ENCODE peak calls at places on chromosomes 16 and 17, in seven cellular contexts. Q is OCI-LY7; J is mucosa of descending colon; I is right atrium auricular region; R is left lung; U is CD4-positive, alpha-beta memory T cell; S is fibroblast of mammary gland. H is an unnamed sample.

GRCh38 chr16:2857451-2858244 is at the start of gene PRSS22:
- DNase-seq in Q (no peak), J (peak), I (no peak), R (peak), U (no peak), S (no peak), H (no peak)

GRCh38 chr17:30278032-30278431 is 13.7 kb downstream of the BLMH start:
- DNase-seq in Q (peak), J (no peak), I (no peak), R (no peak), U (no peak), S (peak), H (peak)

GRCh38 chr17:48322060-48322459 is 108.0 kb downstream of the SKAP1 start:
- DNase-seq in Q (peak), J (no peak), I (no peak), R (no peak), U (no peak), S (peak), H (no peak)

GRCh38 chr17:60398227-60398959 is 6.5 kb upstream of the USP32 start:
- DNase-seq in Q (peak), J (no peak), I (no peak), R (no peak), U (no peak), S (no peak), H (no peak)

GRCh38 chr16:728890-729744 is 2.2 kb downstream of the HAGHL start:
- DNase-seq in Q (no peak), J (peak), I (no peak), R (no peak), U (no peak), S (no peak), H (no peak)

GRCh38 chr16:82874251-82874650 is 247.5 kb downstream of the CDH13 start:
- DNase-seq in Q (no peak), J (no peak), I (no peak), R (no peak), U (no peak), S (no peak), H (no peak)

GRCh38 chr17:50042211-50042610 is 13.7 kb upstream of the ITGA3 start:
- DNase-seq in Q (no peak), J (peak), I (no peak), R (no peak), U (no peak), S (no peak), H (no peak)

GRCh38 chr16:53666816-53667415 is 36.7 kb downstream of the RPGRIP1L start:
- DNase-seq in Q (no peak), J (no peak), I (no peak), R (no peak), U (no peak), S (no peak), H (no peak)

GRCh38 chr17:36939944-36940312 is 2.7 kb downstream of the LHX1 start:
- DNase-seq in Q (no peak), J (no peak), I (no peak), R (no peak), U (no peak), S (no peak), H (no peak)

GRCh38 chr16:22948058-22948602 is 134.2 kb downstream of the HS3ST2 start:
- DNase-seq in Q (no peak), J (peak), I (no peak), R (no peak), U (no peak), S (no peak), H (no peak)

GRCh38 chr16:50665128-50665878 is 15.8 kb downstream of the SNX20 start:
- DNase-seq in Q (peak), J (peak), I (peak), R (peak), U (peak), S (peak), H (peak)

GRCh38 chr17:73071387-73071999 is 21.0 kb downstream of the SLC39A11 start:
- DNase-seq in Q (no peak), J (no peak), I (no peak), R (no peak), U (no peak), S (no peak), H (no peak)

GRCh38 chr17:49879505-49879904 is 31.6 kb upstream of the TAC4 start:
- DNase-seq in Q (no peak), J (no peak), I (no peak), R (no peak), U (no peak), S (no peak), H (no peak)

GRCh38 chr17:66312912-66313311 is 10.5 kb downstream of the PRKCA start:
- DNase-seq in Q (no peak), J (no peak), I (no peak), R (no peak), U (no peak), S (no peak), H (no peak)

GRCh38 chr16:88333645-88334516 is 48.9 kb upstream of the ZNF469 start:
- DNase-seq in Q (no peak), J (no peak), I (no peak), R (no peak), U (no peak), S (no peak), H (no peak)

GRCh38 chr17:16933317-16934132 is 38.4 kb downstream of the TNFRSF13B start:
- DNase-seq in Q (no peak), J (no peak), I (no peak), R (peak), U (no peak), S (no peak), H (no peak)

GRCh38 chr16:87125206-87126155 is 191.7 kb downstream of the C16orf95 start:
- DNase-seq in Q (no peak), J (no peak), I (no peak), R (no peak), U (no peak), S (no peak), H (no peak)

GRCh38 chr16:87895641-87896141 is 26.4 kb upstream of the SLC7A5 start:
- DNase-seq in Q (peak), J (no peak), I (no peak), R (peak), U (peak), S (peak), H (no peak)

GRCh38 chr16:74695450-74696422 is 4.9 kb downstream of the MLKL start:
- DNase-seq in Q (peak), J (peak), I (peak), R (peak), U (peak), S (peak), H (peak)

GRCh38 chr16:51151951-51152663 is 1.0 kb upstream of the SALL1 start:
- DNase-seq in Q (no peak), J (no peak), I (no peak), R (no peak), U (no peak), S (peak), H (peak)

GRCh38 chr17:73786286-73786743 is 142.1 kb upstream of the SDK2 start:
- DNase-seq in Q (no peak), J (peak), I (no peak), R (no peak), U (no peak), S (peak), H (no peak)

GRCh38 chr17:66952031-66952524 is 12.4 kb upstream of the CACNG4 start:
- DNase-seq in Q (no peak), J (no peak), I (no peak), R (peak), U (no peak), S (no peak), H (no peak)

GRCh38 chr16:375927-376816 is 5.6 kb downstream of the PGAP6 start:
- DNase-seq in Q (no peak), J (no peak), I (no peak), R (no peak), U (no peak), S (no peak), H (no peak)

GRCh38 chr17:27609606-27610303 is 21.2 kb upstream of the LGALS9 start:
- DNase-seq in Q (peak), J (peak), I (no peak), R (no peak), U (peak), S (peak), H (peak)

GRCh38 chr16:2022723-2023097 is 3.1 kb downstream of the NPW start:
- DNase-seq in Q (peak), J (no peak), I (no peak), R (no peak), U (no peak), S (peak), H (peak)

GRCh38 chr17:9021985-9022552 is 759 bp downstream of the NTN1 start:
- DNase-seq in Q (no peak), J (no peak), I (no peak), R (no peak), U (no peak), S (peak), H (no peak)

GRCh38 chr17:18377437-18378204 is at the start of gene EVPLL:
- DNase-seq in Q (no peak), J (peak), I (peak), R (peak), U (no peak), S (no peak), H (peak)

GRCh38 chr17:10888858-10889257 is 51.0 kb upstream of the PIRT start:
- DNase-seq in Q (no peak), J (no peak), I (no peak), R (no peak), U (no peak), S (no peak), H (no peak)

GRCh38 chr17:67594115-67594878 is 123.4 kb upstream of the NOL11 start:
- DNase-seq in Q (no peak), J (no peak), I (no peak), R (no peak), U (no peak), S (no peak), H (no peak)

GRCh38 chr17:15291674-15292361 is 26.7 kb upstream of the PMP22 start:
- DNase-seq in Q (no peak), J (no peak), I (no peak), R (peak), U (no peak), S (peak), H (no peak)

GRCh38 chr16:81831722-81832126 is 52.6 kb downstream of the PLCG2 start:
- DNase-seq in Q (peak), J (peak), I (peak), R (peak), U (no peak), S (no peak), H (no peak)

GRCh38 chr16:27085182-27085581 is 18.5 kb downstream of the C16orf82 start:
- DNase-seq in Q (no peak), J (no peak), I (no peak), R (no peak), U (no peak), S (no peak), H (no peak)

GRCh38 chr17:27232328-27232727 is 61.6 kb upstream of the WSB1 start:
- DNase-seq in Q (no peak), J (no peak), I (no peak), R (no peak), U (no peak), S (no peak), H (no peak)

GRCh38 chr16:4537376-4538066 is 1.1 kb downstream of the CDIP1 start:
- DNase-seq in Q (no peak), J (peak), I (no peak), R (no peak), U (no peak), S (no peak), H (no peak)

DNA sequence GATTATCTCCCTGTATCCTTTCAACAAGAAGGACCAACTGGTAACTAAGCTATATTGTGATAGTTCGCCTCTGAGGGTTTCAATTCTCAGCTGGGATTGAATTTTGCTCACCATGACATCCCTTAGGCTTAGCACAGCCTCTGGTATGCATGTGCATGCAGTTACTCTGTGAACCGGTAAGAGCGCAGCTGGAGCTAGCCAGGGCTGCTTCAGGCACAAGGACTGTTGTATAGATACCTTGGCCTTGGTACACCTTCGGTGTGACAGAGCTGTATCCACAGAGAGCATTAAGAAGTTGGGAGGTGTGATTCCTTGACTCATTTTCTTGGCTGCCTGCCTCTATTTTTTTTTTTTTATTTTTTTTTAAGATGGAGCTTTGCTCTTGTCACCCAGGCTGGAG is 2.3 kb upstream of the NUTF2 start:
- DNase-seq in Q (peak), J (no peak), I (no peak), R (no peak), U (no peak), S (peak), H (peak)
- H3K4me3 ChIP-seq in Q (peak), J (no peak), I (no peak), R (peak), U (no peak), S (peak), H (peak)

DNA sequence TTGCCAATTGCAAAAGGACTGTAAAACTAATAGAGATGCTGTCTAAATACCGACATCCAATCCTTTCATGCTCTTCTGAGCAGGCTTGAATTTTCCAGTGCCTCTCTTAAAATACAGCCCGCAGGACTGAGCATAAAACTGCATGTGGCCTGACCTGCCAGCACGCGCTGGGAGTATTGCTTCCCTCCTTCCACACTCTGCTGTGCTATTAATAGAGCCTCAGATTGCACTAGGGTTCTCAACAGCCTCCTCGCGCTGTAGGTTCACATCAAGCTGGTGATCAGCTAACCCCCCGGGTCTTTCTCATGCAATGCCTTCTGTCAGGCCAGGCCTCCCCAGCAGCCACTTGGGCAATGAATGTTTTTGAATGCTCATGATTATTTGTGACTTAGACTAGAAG is 14.2 kb upstream of the MSI2 start:
- DNase-seq in Q (no peak), J (no peak), I (no peak), R (no peak), U (no peak), S (no peak), H (no peak)
- H3K4me3 ChIP-seq in Q (no peak), J (no peak), I (no peak), R (no peak), U (no peak), S (no peak), H (no peak)

DNA sequence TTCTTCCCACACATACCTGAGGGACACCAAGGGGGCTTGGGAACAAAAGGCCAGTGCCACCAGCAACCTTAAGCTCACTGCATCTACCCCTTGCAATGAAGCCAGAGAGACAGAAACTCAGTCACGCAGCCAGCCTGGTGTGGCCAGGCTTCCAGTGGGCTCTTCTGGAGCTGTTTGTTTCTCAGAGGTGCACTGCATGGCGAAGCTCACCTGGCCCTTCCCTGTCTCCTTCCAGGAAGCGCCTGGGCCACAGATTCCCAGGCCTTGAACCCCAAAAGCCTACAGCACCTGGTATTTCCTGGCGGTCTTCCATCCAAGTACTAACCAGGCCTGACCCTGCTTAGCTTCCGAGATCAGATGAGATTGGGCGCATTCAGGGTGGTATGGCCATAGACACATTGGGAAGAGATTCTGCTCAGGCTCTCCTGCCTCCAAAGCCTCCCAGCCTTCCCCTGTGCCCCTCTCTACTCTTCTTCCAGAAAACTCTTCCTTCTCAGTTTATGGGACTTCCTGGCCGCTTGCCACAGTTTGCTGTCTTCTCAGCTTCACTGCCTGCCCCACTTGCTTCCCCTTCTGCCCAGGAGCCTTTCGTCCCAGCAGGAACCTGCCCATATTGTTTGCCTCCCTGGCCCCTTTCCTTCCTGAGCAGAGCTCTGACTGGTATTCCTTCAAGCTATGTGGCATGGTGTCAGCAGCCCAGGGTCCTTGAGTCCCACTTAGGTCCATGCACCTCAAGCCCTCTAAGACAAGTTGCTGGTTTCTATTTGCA is 1.6 kb downstream of the CISD3 start:
- DNase-seq in Q (no peak), J (no peak), I (no peak), R (peak), U (no peak), S (no peak), H (no peak)
- H3K4me3 ChIP-seq in Q (peak), J (no peak), I (peak), R (peak), U (no peak), S (peak), H (peak)

DNA sequence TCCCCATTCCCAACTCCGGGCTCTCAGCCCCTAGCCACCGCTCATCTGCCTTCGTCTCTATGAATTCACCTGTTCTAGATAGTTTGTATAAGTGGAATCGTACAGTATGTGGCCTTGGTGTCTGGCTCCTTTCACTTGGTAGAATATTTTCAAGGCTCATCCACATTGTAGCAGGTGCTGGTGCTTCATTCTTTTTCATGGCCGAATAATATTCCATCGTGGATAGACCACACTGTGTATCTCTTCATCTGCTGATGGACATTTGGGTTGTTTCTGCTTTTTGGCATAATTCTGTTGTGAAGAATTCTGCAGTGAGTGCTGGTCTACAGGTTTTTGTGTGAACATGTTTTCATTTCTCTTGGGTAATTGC is 324.2 kb downstream of the SEC14L1 start:
- DNase-seq in Q (no peak), J (no peak), I (no peak), R (no peak), U (no peak), S (no peak), H (no peak)
- H3K4me3 ChIP-seq in Q (peak), J (no peak), I (no peak), R (no peak), U (peak), S (no peak), H (no peak)

DNA sequence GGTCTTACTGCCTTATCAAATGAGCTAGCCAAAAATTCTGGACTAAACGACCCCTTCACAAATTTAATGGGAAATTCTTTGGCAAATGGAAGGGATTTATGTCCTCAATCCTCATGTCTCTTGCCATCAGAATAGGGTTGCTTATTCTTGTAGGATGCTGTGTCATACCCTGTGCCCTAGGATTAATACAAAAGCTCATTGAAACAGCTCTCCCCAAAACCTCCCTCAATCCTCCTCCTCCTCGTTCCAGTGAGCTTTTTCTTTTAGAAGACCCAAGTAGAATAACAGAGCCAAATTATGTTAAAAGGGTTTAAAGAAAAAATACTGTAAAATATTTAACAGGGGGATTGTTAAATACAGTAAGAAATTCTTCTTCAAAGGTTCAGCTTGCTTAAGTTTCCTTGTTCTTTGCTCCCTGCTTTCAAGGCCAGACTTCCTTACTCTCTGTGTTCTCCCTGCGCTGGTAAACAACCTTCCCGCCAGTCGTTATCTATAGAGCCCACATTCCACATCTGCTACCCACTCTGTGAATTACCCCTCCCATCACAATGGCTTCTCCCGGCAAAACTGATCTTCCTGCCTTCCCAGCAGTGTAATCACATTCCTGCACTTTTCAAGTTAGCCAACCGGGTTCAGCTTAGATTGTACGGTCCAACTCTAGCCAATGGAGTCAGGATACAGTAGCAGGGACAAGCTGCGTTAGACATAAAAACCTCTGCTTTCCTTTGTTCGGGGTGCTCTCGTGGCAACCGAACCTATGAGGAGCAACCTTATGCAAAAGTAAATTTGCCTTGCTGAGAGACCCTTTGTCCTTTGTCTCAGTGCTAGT is 9.7 kb downstream of the HPR start:
- DNase-seq in Q (no peak), J (no peak), I (no peak), R (no peak), U (no peak), S (peak), H (no peak)
- H3K4me3 ChIP-seq in Q (no peak), J (no peak), I (no peak), R (no peak), U (no peak), S (no peak), H (no peak)

DNA sequence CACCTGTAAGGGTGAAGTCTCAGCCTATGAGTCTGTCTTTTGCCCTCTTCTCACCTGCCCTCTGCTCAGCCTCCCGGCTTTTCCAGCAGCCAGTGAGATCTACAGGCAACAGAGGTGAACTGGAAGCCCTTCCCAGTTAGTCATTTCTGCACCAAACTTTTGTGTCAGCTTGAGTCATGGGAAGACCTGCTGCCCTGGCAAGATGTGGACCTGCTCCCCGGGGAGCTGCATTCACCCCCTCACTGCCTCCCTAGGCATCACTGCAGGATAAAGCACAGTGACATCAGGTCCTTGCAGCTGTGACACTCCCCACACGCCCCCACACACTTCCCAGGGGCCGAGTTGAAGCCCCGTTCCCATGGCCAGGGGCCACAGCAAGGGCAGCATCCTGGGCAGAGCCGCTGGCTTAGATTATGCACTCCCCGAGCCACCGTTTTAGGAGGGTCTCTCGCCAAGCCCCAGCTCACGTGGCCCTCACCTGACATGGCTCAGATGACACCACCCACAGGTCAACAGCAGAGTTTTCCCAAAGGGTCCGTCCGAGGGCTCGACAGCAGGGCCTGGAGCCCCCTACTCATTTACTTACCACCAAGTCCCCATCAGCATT is 6.5 kb upstream of the ABR start:
- DNase-seq in Q (no peak), J (peak), I (no peak), R (no peak), U (no peak), S (peak), H (no peak)
- H3K4me3 ChIP-seq in Q (no peak), J (no peak), I (peak), R (no peak), U (no peak), S (no peak), H (no peak)